ENCODE peak calls at places on chromosomes 13 and 19, in eight cellular contexts. Z, M, W, I, D, H, B and Q are unnamed samples.

GRCh38 chr13:73708393-73708985 is 425.7 kb downstream of the KLF12 start:
- DNase-seq in Z (peak; percentile 83), H (peak; percentile 71), B (no peak), W (no peak), I (no peak), M (peak; percentile 65), D (peak; percentile 32), Q (peak; percentile 61)

GRCh38 chr13:100129605-100130004 is 40.7 kb downstream of the PCCA start:
- DNase-seq in B (no peak), D (no peak), W (no peak), M (no peak), H (no peak), I (no peak), Z (no peak), Q (no peak)

GRCh38 chr19:51687791-51688664 is 5.1 kb upstream of the SPACA6 start:
- DNase-seq in H (peak; percentile 44), M (peak; percentile 48), B (peak; percentile 84), W (peak; percentile 78), I (peak; percentile 70), D (no peak), Z (peak; percentile 21), Q (no peak)

GRCh38 chr13:68358218-68358817 is 1128.2 kb upstream of the PCDH9 start:
- DNase-seq in I (no peak), D (no peak), Z (no peak), H (no peak), M (no peak), W (no peak), B (no peak), Q (no peak)

GRCh38 chr13:36298535-36299068 is 988 bp upstream of the CCDC169 start:
- DNase-seq in D (no peak), H (no peak), Z (peak; percentile 50), M (no peak), I (no peak), B (no peak), W (no peak), Q (no peak)

GRCh38 chr13:105410602-105411001 is 1124.9 kb downstream of the EFNB2 start:
- DNase-seq in I (peak; percentile 29), Z (peak; percentile 69), D (no peak), B (no peak), W (peak; percentile 74), M (no peak), H (peak; percentile 12), Q (no peak)

GRCh38 chr19:16143399-16144215 is at the start of gene HSH2D:
- DNase-seq in D (peak; percentile 63), W (peak; percentile 66), M (no peak), H (no peak), I (peak; percentile 50), Z (no peak), B (peak; percentile 74), Q (peak; percentile 74)

GRCh38 chr13:33272531-33273124 is 12.9 kb downstream of the STARD13 start:
- DNase-seq in W (no peak), M (no peak), Z (no peak), I (no peak), D (no peak), B (no peak), H (no peak), Q (no peak)

GRCh38 chr13:29924482-29924884 is 74.1 kb upstream of the UBL3 start:
- DNase-seq in D (no peak), M (peak; percentile 61), B (no peak), H (peak; percentile 86), Z (no peak), W (no peak), I (no peak), Q (no peak)

GRCh38 chr13:41960195-41960699 is 662 bp downstream of the VWA8 start:
- DNase-seq in W (no peak), I (no peak), M (no peak), H (peak; percentile 29), B (no peak), D (no peak), Z (peak; percentile 37), Q (no peak)

GRCh38 chr19:12293771-12294307 is 844 bp downstream of the ZNF44 start:
- DNase-seq in W (peak; percentile 77), D (peak; percentile 33), Z (peak; percentile 10), B (peak; percentile 77), H (peak; percentile 46), M (peak; percentile 28), I (peak; percentile 48), Q (peak; percentile 63)

GRCh38 chr13:44437356-44438233 is 64.0 kb downstream of the SERP2 start:
- DNase-seq in Z (peak; percentile 72), W (no peak), H (peak; percentile 63), M (no peak), D (no peak), I (no peak), B (no peak), Q (peak; percentile 55)

GRCh38 chr19:4866595-4867424 is 657 bp downstream of the PLIN3 start:
- DNase-seq in B (peak; percentile 84), M (no peak), H (peak; percentile 28), Z (peak; percentile 34), W (peak; percentile 76), D (peak; percentile 45), I (peak; percentile 64), Q (peak; percentile 66)

GRCh38 chr13:35953537-35954206 is 177.5 kb downstream of the DCLK1 start:
- DNase-seq in H (peak; percentile 94), B (peak; percentile 83), I (peak; percentile 82), Z (peak; percentile 87), W (peak; percentile 88), M (peak; percentile 89), D (no peak), Q (no peak)

GRCh38 chr13:19782049-19782726 is 557 bp downstream of the PSPC1 start:
- DNase-seq in I (peak; percentile 56), Z (peak; percentile 29), D (peak; percentile 36), M (peak; percentile 36), B (peak; percentile 70), W (peak; percentile 79), H (peak; percentile 45), Q (peak; percentile 38)

GRCh38 chr19:50490411-50490811 is 13.8 kb upstream of the GARIN5A start:
- DNase-seq in Z (no peak), I (no peak), M (no peak), D (no peak), W (peak; percentile 52), H (no peak), B (no peak), Q (no peak)

GRCh38 chr19:34675919-34676318 is 1.0 kb downstream of the SCGB2B2 start:
- DNase-seq in I (no peak), Z (no peak), M (no peak), W (no peak), D (no peak), H (no peak), B (no peak), Q (no peak)

GRCh38 chr19:34678421-34678820 is 943 bp downstream of the ZNF302 start:
- DNase-seq in M (no peak), D (no peak), B (no peak), I (no peak), Z (no peak), H (no peak), W (no peak), Q (no peak)

GRCh38 chr19:34676697-34677385 is at the start of gene SCGB2B2:
- DNase-seq in D (peak; percentile 68), W (no peak), M (no peak), H (no peak), I (peak; percentile 89), B (peak; percentile 77), Z (peak; percentile 91), Q (peak; percentile 68)

GRCh38 chr19:34677386-34678084 is at the start of gene ZNF302:
- DNase-seq in Z (peak; percentile 98), D (peak; percentile 87), M (peak; percentile 96), I (peak; percentile 98), W (peak; percentile 98), H (peak; percentile 96), B (peak; percentile 98), Q (peak; percentile 92)

DNA sequence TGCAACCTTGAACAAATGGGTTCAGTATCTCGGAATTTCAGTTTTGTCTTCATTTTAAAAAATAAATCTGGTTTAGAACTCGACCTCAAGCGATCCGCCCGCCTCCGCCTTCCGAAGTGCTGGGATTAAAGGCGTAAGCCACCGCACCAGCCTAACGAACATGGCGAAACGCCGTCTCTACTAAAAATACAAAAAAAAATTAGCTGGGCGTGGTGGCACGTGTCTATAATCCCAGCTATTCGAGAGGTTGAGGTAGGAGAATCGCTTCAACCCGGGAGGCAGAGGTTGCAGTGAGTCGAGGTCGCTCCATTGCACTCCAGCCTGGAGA is 571 bp downstream of the ZNF302 start:
- DNase-seq in B (no peak), I (no peak), M (no peak), H (no peak), Z (no peak), D (no peak), W (no peak), Q (no peak)
- H3K27ac ChIP-seq in B (peak overlapping the region; percentile 99), I (peak overlapping the region; percentile 97), M (peak overlapping the region; percentile 93), H (peak overlapping the region; percentile 97), Z (peak overlapping the region; percentile 93), D (peak overlapping the region; percentile 83), W (peak overlapping the region; percentile 98), Q (peak overlapping the region; percentile 78)

GRCh38 chr19:40571005-40571318 is 5.7 kb upstream of the SHKBP1 start:
- DNase-seq in I (no peak), D (no peak), W (no peak), Z (no peak), M (no peak), H (no peak), B (no peak), Q (no peak)
- H3K4me3 ChIP-seq in I (no peak overlapping the region), D (peak overlapping the region; percentile 41), W (no peak overlapping the region), Z (no peak overlapping the region), M (no peak overlapping the region), H (peak overlapping the region; percentile 20), B (no peak overlapping the region), Q (peak overlapping the region; percentile 13)

GRCh38 chr19:20423381-20424207 is 142.0 kb downstream of the ZNF737 start:
- DNase-seq in W (peak; percentile 74), Z (no peak), D (no peak), B (peak; percentile 80), M (peak; percentile 67), H (peak; percentile 7), I (peak; percentile 52), Q (peak; percentile 35)
- H3K27ac ChIP-seq in W (peak overlapping the region; percentile 63), Z (no peak overlapping the region), D (peak overlapping the region; percentile 77), B (peak overlapping the region; percentile 87), M (peak overlapping the region; percentile 90), H (peak overlapping the region; percentile 74), I (peak overlapping the region; percentile 85), Q (no peak overlapping the region)

GRCh38 chr13:49594576-49594975 is 9.2 kb upstream of the RCBTB1 start:
- DNase-seq in H (no peak), Z (no peak), W (no peak), I (no peak), B (no peak), M (no peak), D (no peak), Q (no peak)
- H3K4me3 ChIP-seq in H (no peak overlapping the region), Z (no peak overlapping the region), W (no peak overlapping the region), I (no peak overlapping the region), B (no peak overlapping the region), M (no peak overlapping the region), D (no peak overlapping the region), Q (no peak overlapping the region)

GRCh38 chr13:52599853-52600603 is 42.2 kb upstream of the HNRNPA1L2 start:
- DNase-seq in Z (peak; percentile 14), B (no peak), I (peak; percentile 39), D (no peak), H (peak; percentile 13), W (peak; percentile 64), M (no peak), Q (no peak)
- H3K27ac ChIP-seq in Z (peak overlapping the region; percentile 13), B (peak overlapping the region; percentile 91), I (peak overlapping the region; percentile 88), D (no peak overlapping the region), H (peak overlapping the region; percentile 82), W (peak overlapping the region; percentile 56), M (peak overlapping the region; percentile 59), Q (no peak overlapping the region)

DNA sequence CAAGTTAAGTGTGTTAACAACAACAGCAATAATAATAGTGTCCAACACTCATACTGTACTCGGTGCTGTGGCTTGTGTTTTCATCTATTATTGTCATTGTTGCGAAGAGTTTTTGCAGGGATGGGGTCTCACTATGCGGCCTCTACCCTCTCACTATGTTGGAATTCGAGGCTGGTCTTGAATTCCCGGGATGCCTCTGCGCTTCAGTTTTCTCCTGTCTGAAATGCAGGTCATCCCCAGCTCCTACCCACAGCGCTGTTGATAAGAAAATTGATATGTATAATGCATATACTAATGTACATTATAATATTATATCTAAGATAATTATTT is 4.9 kb upstream of the SBK3 start:
- DNase-seq in D (no peak), M (peak; percentile 63), H (no peak), W (no peak), I (no peak), Z (no peak), B (no peak), Q (no peak)
- H3K4me3 ChIP-seq in D (no peak overlapping the region), M (no peak overlapping the region), H (no peak overlapping the region), W (peak overlapping the region; percentile 56), I (no peak overlapping the region), Z (no peak overlapping the region), B (no peak overlapping the region), Q (no peak overlapping the region)